ENCODE peak calls at places on chromosome 16, in eight cellular contexts. N is cardiac fibroblast; A is stimulated activated CD4-positive, alpha-beta T cell treated with anti-CD3 and anti-CD28 coated beads, Interleukin-2, amount 100 ng/mL, for 24 hours; X is brain pericyte; Y is RKO; J is sigmoid colon; M is HTR-8/SVneo; D is HuH-7.5. E is an unnamed sample.

GRCh38 chr16:88634994-88635670 is 3.2 kb upstream of the IL17C start:
- DNase-seq in N (no peak), Y (peak; percentile 30), J (no peak), M (peak; percentile 61), A (no peak), D (no peak), X (no peak), E (no peak)

GRCh38 chr16:31456988-31457360 is 2.3 kb upstream of the ARMC5 start:
- DNase-seq in A (no peak), Y (no peak), N (no peak), X (no peak), D (no peak), J (peak; percentile 47), M (no peak), E (no peak)

GRCh38 chr16:28495795-28496749 is 1.6 kb downstream of the APOBR start:
- DNase-seq in D (no peak), N (no peak), M (no peak), J (no peak), A (no peak), X (no peak), Y (no peak), E (no peak)

GRCh38 chr16:8109510-8110369 is 480.6 kb downstream of the TMEM114 start:
- DNase-seq in D (no peak), Y (no peak), J (no peak), X (no peak), M (no peak), A (no peak), N (no peak), E (no peak)

GRCh38 chr16:57536306-57537193 is at the start of gene CCDC102A:
- DNase-seq in N (no peak), M (peak; percentile 56), A (peak; percentile 59), Y (no peak), D (no peak), J (no peak), X (no peak), E (no peak)

GRCh38 chr16:7321661-7322060 is 11.0 kb upstream of the RBFOX1 start:
- DNase-seq in M (no peak), J (no peak), Y (no peak), D (no peak), N (no peak), X (no peak), A (no peak), E (no peak)

GRCh38 chr16:77406680-77407079 is 28.2 kb downstream of the ADAMTS18 start:
- DNase-seq in D (no peak), J (no peak), M (no peak), X (no peak), N (no peak), A (no peak), Y (peak; percentile 26), E (no peak)

GRCh38 chr16:87178177-87178863 is 138.9 kb downstream of the C16orf95 start:
- DNase-seq in X (no peak), M (no peak), A (no peak), Y (no peak), J (no peak), D (no peak), N (no peak), E (no peak)

GRCh38 chr16:67423634-67424575 is 7.0 kb upstream of the HSD11B2 start:
- DNase-seq in M (no peak), N (no peak), J (no peak), X (no peak), D (no peak), A (no peak), Y (no peak), E (no peak)

GRCh38 chr16:57802635-57803412 is 533 bp upstream of the KIFC3 start:
- DNase-seq in A (no peak), X (no peak), J (no peak), Y (no peak), M (no peak), D (no peak), N (no peak), E (no peak)

GRCh38 chr16:81570189-81570846 is 125.7 kb downstream of the CMIP start:
- DNase-seq in D (no peak), J (no peak), Y (no peak), X (no peak), A (no peak), M (no peak), N (no peak), E (no peak)

GRCh38 chr16:68383858-68384257 is 64.5 kb downstream of the SMPD3 start:
- DNase-seq in D (no peak), A (no peak), Y (no peak), M (no peak), X (no peak), J (no peak), N (no peak), E (no peak)

GRCh38 chr16:70563571-70563970 is 40.0 kb downstream of the SF3B3 start:
- DNase-seq in N (peak; percentile 88), Y (no peak), D (no peak), X (no peak), A (no peak), M (no peak), J (no peak), E (no peak)

GRCh38 chr16:23917621-23918020 is 81.8 kb downstream of the PRKCB start:
- DNase-seq in A (no peak), J (no peak), N (no peak), M (no peak), Y (no peak), X (no peak), D (no peak), E (no peak)

GRCh38 chr16:19781196-19781595 is 63.1 kb downstream of the IQCK start:
- DNase-seq in M (no peak), X (no peak), A (no peak), D (no peak), N (peak; percentile 78), Y (no peak), J (no peak), E (no peak)

GRCh38 chr16:2858245-2859025 is 465 bp upstream of the PRSS22 start:
- DNase-seq in Y (peak; percentile 80), X (no peak), A (no peak), D (no peak), J (no peak), N (no peak), M (no peak), E (no peak)

GRCh38 chr16:67415872-67416793 is at the start of gene ZDHHC1:
- DNase-seq in M (peak; percentile 85), N (peak; percentile 74), A (peak; percentile 59), Y (peak; percentile 79), D (peak; percentile 69), X (no peak), J (peak; percentile 87), E (peak; percentile 69)

GRCh38 chr16:8511464-8511863 is 78.8 kb downstream of the TMEM114 start:
- DNase-seq in N (no peak), J (no peak), Y (no peak), X (no peak), D (no peak), M (no peak), A (no peak), E (no peak)

GRCh38 chr16:69329369-69330285 is 761 bp downstream of the PDF start:
- DNase-seq in M (peak; percentile 30), Y (peak; percentile 39), J (peak; percentile 68), D (no peak), X (no peak), N (no peak), A (peak; percentile 59), E (no peak)

GRCh38 chr16:66629856-66630255 is 25.4 kb downstream of the CMTM3 start:
- DNase-seq in A (no peak), J (no peak), X (no peak), N (no peak), Y (no peak), D (no peak), M (no peak), E (no peak)

GRCh38 chr16:85947511-85948509 is 48.8 kb downstream of the IRF8 start:
- DNase-seq in J (no peak), D (no peak), Y (no peak), A (peak; percentile 57), N (no peak), M (no peak), X (no peak), E (no peak)

GRCh38 chr16:10619271-10619849 is 39.0 kb upstream of the EMP2 start:
- DNase-seq in M (no peak), A (no peak), J (peak; percentile 69), D (no peak), Y (no peak), N (no peak), X (no peak), E (no peak)

GRCh38 chr16:46859719-46860152 is 24.4 kb upstream of the GPT2 start:
- DNase-seq in J (no peak), A (peak; percentile 33), Y (peak; percentile 98), M (peak; percentile 71), X (no peak), N (peak; percentile 72), D (no peak), E (no peak)

GRCh38 chr16:69123894-69124293 is 8.5 kb downstream of the CHTF8 start:
- DNase-seq in Y (peak; percentile 75), D (no peak), N (peak; percentile 80), A (peak; percentile 72), X (no peak), J (no peak), M (no peak), E (peak; percentile 57)

GRCh38 chr16:88639231-88640038 is 1.1 kb downstream of the IL17C start:
- DNase-seq in D (no peak), N (no peak), J (no peak), M (no peak), X (no peak), Y (no peak), A (no peak), E (no peak)

GRCh38 chr16:82629441-82630027 is 2.8 kb downstream of the CDH13 start:
- DNase-seq in X (no peak), A (no peak), M (peak; percentile 53), N (peak; percentile 66), J (peak; percentile 41), Y (no peak), D (no peak), E (no peak)

GRCh38 chr16:52114414-52114813 is 432.5 kb downstream of the TOX3 start:
- DNase-seq in M (no peak), D (no peak), A (no peak), N (no peak), Y (peak; percentile 1), X (no peak), J (no peak), E (no peak)

GRCh38 chr16:81265052-81265451 is 26.6 kb downstream of the BCO1 start:
- DNase-seq in D (no peak), Y (no peak), X (no peak), J (no peak), A (no peak), N (no peak), M (no peak), E (no peak)

GRCh38 chr16:28321700-28322411 is 29.5 kb downstream of the SBK1 start:
- DNase-seq in N (peak; percentile 31), J (no peak), A (peak; percentile 61), Y (peak; percentile 21), M (peak; percentile 58), X (no peak), D (peak; percentile 63), E (no peak)

E was measured in neuronal stem cell.